ENCODE peak calls at places on chromosomes 4 and X, in six cellular contexts. K, B, L, S, J and A are unnamed samples.

GRCh38 chrX:40177489-40177888 is 79.7 kb upstream of the BCOR start:
- DNase-seq in K (no peak), B (peak; percentile 32), L (no peak), S (no peak), J (no peak), A (no peak)

GRCh38 chr4:168787801-168788200 is 222.3 kb downstream of the CBR4 start:
- DNase-seq in K (no peak), B (no peak), L (no peak), S (no peak), J (no peak), A (no peak)

GRCh38 chr4:176849076-176849475 is 56.4 kb upstream of the VEGFC start:
- DNase-seq in K (no peak), B (no peak), L (no peak), S (no peak), J (no peak), A (no peak)

GRCh38 chr4:8586671-8587468 is 5.7 kb upstream of the CPZ start:
- DNase-seq in K (peak; percentile 36), B (peak; percentile 33), L (no peak), S (peak; percentile 19), J (no peak), A (no peak)

GRCh38 chrX:102950908-102951866 is 14.1 kb downstream of the RAB40AL start:
- DNase-seq in K (peak; percentile 47), B (peak; percentile 81), L (peak; percentile 23), S (peak; percentile 65), J (peak; percentile 60), A (peak; percentile 58)

GRCh38 chr4:154781126-154781982 is at the start of gene RBM46:
- DNase-seq in K (no peak), B (no peak), L (no peak), S (no peak), J (peak; percentile 78), A (no peak)

GRCh38 chrX:68332156-68332823 is 101.0 kb downstream of the OPHN1 start:
- DNase-seq in K (no peak), B (no peak), L (no peak), S (no peak), J (peak; percentile 49), A (peak; percentile 1)

GRCh38 chrX:71017396-71017939 is 50.7 kb downstream of the SNX12 start:
- DNase-seq in K (no peak), B (no peak), L (no peak), S (no peak), J (no peak), A (no peak)

GRCh38 chr4:169634975-169635374 is 14.6 kb downstream of the CLCN3 start:
- DNase-seq in K (no peak), B (peak; percentile 87), L (no peak), S (no peak), J (no peak), A (no peak)

GRCh38 chr4:140092094-140092820 is 61.7 kb downstream of the MAML3 start:
- DNase-seq in K (no peak), B (peak; percentile 30), L (no peak), S (peak; percentile 6), J (peak; percentile 78), A (peak; percentile 96)

DNA sequence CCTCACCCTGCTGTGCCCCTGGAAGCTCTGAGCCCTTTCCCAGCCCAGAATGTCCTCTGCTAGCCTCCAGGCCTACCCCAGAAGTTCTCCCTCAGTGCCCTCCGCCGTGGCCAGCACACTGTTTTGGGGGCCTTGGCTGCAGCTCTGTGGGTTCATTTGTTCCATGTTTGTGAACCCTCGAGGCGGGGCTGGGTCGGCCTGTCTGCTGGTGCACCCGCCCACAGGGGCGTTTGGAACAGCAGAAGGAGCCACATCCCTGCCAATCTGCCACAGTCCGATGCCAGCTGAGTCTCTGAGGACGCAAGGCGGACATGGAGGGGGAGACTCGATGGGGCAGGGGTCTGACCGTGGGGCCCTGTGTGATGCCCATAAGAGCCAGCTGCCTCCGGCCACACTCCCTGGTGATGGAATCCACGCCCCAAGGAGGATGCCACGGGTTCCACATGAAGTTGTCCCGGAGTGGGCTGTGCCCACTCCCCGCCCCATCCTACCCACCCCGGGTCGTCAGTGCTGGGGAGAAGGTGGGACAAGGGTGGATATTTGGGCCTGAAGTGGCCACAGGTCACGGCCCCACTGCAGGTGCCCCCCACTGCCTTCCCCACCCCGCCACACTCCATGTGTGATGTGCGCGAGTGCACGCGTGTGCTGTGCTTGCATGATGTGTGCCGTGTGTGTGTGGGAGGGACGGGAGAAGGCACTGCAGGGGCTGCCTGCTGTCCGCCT is 7.1 kb downstream of the ATP5ME start:
- DNase-seq in K (no peak), B (no peak), L (no peak), S (no peak), J (no peak), A (no peak)
- H3K4me2 ChIP-seq in K (no peak overlapping the region), B (no peak overlapping the region), L (no peak overlapping the region), S (no peak overlapping the region), J (no peak overlapping the region), A (no peak overlapping the region)

GRCh38 chr4:148730766-148731165 is 288.6 kb upstream of the NR3C2 start:
- DNase-seq in K (no peak), B (no peak), L (no peak), S (no peak), J (no peak), A (peak; percentile 6)

GRCh38 chr4:148735432-148736155 is 293.4 kb upstream of the NR3C2 start:
- DNase-seq in K (no peak), B (no peak), L (no peak), S (no peak), J (no peak), A (no peak)

DNA sequence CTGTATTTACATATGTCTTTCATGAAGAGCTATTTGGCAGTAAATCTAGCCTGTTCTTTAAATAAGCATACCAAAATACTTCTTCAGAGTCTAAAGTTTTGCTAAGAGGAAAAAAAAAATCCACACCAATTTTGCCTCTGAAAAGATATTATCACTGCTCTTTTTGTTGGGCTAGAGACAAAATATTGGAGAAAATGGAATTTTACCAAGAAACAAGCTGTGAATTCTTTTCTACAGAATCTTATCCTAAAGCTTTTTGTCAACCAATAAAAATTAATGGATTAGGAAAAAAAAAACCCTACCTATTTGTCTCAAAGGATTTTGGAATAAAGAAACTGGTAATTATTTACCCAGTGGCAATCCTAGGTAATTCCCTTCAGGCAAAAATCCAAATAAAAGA is 288.0 kb upstream of the NR3C2 start:
- DNase-seq in K (no peak), B (no peak), L (no peak), S (no peak), J (no peak), A (no peak)
- TF ChIP-seq EZH2 in K (no peak), B (no peak), L (no peak), S (no peak), J (no peak), A (no peak)

GRCh38 chrX:107565916-107566602 is 62.3 kb upstream of the PRPS1 start:
- DNase-seq in K (no peak), B (peak; percentile 46), L (peak; percentile 13), S (no peak), J (peak; percentile 78), A (peak; percentile 85)
- H3K4me2 ChIP-seq in K (no peak overlapping the region), B (no peak overlapping the region), L (no peak overlapping the region), S (no peak overlapping the region), J (peak overlapping the region; percentile 11), A (peak overlapping the region; percentile 42)

DNA sequence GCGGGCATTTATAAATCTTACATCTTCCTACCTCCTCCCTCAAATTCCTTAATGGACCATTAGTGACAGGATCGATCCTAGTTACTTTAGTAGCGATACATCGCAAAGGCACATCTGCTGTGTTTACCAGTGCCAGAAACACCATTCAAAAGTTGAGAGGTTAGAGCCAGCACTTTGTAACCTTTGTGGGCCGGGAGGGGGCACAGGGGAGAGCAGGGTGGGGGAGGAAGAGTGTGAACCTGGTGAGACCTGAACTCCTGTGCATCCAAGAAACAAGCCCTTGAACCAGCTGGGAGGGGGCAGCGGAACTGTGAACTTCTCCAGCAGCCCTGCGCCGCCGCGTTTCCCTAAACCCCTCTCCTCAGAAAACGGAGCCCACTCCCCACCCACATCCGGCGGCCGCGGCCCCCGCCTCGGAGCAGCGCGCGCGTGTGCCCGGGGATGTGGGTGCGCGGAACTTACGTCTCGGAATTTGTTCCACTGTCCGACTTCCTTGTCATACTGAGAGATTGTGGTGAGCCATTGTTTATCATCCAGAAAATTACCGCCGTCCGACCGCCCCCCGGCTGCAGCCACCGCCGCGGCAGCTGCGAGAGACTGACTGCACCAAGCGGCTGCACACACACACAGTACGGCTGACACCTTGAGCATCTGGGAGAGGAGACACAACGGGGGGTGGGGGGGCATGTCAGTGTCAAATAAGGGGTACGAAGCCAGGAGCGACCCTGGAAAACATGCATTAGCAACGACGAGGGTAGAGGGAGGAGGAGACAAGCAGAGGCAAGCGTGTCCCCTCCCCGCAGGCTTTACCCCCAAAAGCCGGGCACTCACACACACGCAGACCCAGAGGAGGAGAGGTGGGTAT is 539 bp downstream of the SPOCK3 start:
- DNase-seq in K (no peak), B (peak; percentile 26), L (no peak), S (no peak), J (peak; percentile 41), A (peak; percentile 52)
- TF ChIP-seq EZH2 in K (no peak), B (no peak), L (no peak), S (no peak), J (no peak), A (no peak)

DNA sequence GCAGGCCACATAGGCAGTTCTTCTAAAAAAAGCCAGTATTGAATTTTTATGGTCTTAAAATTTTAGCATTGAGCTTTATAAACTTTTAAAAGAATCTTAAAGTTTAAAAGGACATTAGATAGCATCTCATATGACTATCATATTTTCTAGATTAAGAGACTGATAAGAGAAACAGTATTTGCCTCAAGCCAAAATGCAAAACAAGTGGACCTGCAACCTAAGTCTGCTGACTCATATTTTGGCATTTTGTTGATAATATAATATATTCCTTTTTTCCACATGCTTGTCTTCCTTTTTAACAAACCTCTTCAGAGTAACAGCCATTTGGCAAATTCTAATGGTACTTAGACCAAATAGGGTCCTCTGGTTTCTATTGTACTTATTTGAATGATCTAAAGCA is 328.5 kb upstream of the GALNTL6 start:
- DNase-seq in K (no peak), B (no peak), L (no peak), S (no peak), J (no peak), A (no peak)
- H3K4me2 ChIP-seq in K (no peak overlapping the region), B (no peak overlapping the region), L (no peak overlapping the region), S (no peak overlapping the region), J (no peak overlapping the region), A (no peak overlapping the region)

GRCh38 chr4:146647615-146648383 is 9.1 kb downstream of the POU4F2 start:
- DNase-seq in K (no peak), B (no peak), L (no peak), S (no peak), J (peak; percentile 61), A (peak; percentile 78)
- TF ChIP-seq EZH2 in K (no peak), B (no peak), L (no peak), S (no peak), J (peak; percentile 61), A (peak; percentile 64)

DNA sequence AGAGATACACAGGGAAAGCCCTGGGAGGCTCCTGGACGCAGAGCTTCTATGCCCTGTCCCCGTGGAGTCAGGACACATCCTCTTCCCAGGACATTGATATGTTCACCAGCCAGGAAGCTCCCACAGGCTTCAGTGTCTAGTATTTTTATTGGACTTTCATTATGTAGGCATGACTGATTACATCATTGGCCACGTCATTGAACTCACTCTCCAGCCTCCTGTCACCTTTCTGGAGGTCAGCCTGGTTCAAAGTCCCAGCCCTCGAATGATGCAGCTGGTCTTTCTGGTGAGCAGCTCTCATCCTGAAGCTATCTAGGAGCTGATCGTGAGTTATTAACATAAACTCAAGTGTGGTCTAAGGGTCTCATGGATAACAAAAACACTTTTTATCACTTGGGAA is 104.1 kb downstream of the CPEB2 start:
- DNase-seq in K (no peak), B (no peak), L (no peak), S (no peak), J (no peak), A (no peak)
- H3K4me2 ChIP-seq in K (no peak overlapping the region), B (no peak overlapping the region), L (no peak overlapping the region), S (no peak overlapping the region), J (no peak overlapping the region), A (no peak overlapping the region)

GRCh38 chr4:5892321-5893012 is 419 bp downstream of the CRMP1 start:
- DNase-seq in K (no peak), B (no peak), L (no peak), S (no peak), J (peak; percentile 57), A (peak; percentile 34)
- TF ChIP-seq EZH2 in K (no peak), B (no peak), L (no peak), S (no peak), J (no peak), A (peak; percentile 75)